ENCODE peak calls at places on chromosome X, in four cellular contexts. N is K562, Z is HepG2, I is A549. O is an unnamed sample.

GRCh38 chrX:132532955-132533354 is 44.1 kb upstream of the MBNL3 start:
- DNase-seq in N (peak), Z (peak), I (no peak), O (no peak)

GRCh38 chrX:97229318-97229717 is 345.6 kb downstream of the RPA4 start:
- DNase-seq in N (no peak), Z (no peak), I (no peak), O (no peak)

GRCh38 chrX:54089191-54089590 is 44.9 kb upstream of the PHF8 start:
- DNase-seq in N (no peak), Z (no peak), I (no peak), O (no peak)

GRCh38 chrX:15947648-15948317 is 93.2 kb upstream of the AP1S2 start:
- DNase-seq in N (peak), Z (no peak), I (no peak), O (peak)

GRCh38 chrX:42385730-42386129 is 392.2 kb downstream of the PPP1R2C start:
- DNase-seq in N (no peak), Z (no peak), I (no peak), O (no peak)

GRCh38 chrX:53288173-53288572 is 6.8 kb upstream of the IQSEC2 start:
- DNase-seq in N (peak), Z (no peak), I (no peak), O (peak)

GRCh38 chrX:23656684-23657083 is 10.6 kb upstream of the PRDX4 start:
- DNase-seq in N (no peak), Z (no peak), I (no peak), O (no peak)

GRCh38 chrX:10110984-10111363 is 45.8 kb upstream of the CLCN4 start:
- DNase-seq in N (no peak), Z (no peak), I (no peak), O (no peak)

GRCh38 chrX:8848921-8849320 is 47.7 kb upstream of the FAM9A start:
- DNase-seq in N (no peak), Z (no peak), I (no peak), O (no peak)

GRCh38 chrX:87517571-87518141 is at the start of gene KLHL4:
- DNase-seq in N (peak), Z (no peak), I (no peak), O (peak)

GRCh38 chrX:10769165-10769564 is 148.8 kb upstream of the MID1 start:
- DNase-seq in N (peak), Z (no peak), I (peak), O (no peak)

GRCh38 chrX:43166874-43167273 is 388.9 kb upstream of the PPP1R2C start:
- DNase-seq in N (no peak), Z (peak), I (no peak), O (no peak)

GRCh38 chrX:47091149-47091775 is 13.0 kb downstream of the RGN start:
- DNase-seq in N (peak), Z (no peak), I (no peak), O (no peak)

GRCh38 chrX:102950908-102951866 is 14.1 kb downstream of the RAB40AL start:
- DNase-seq in N (peak), Z (peak), I (peak), O (peak)

GRCh38 chrX:20240201-20240600 is 26.5 kb downstream of the RPS6KA3 start:
- DNase-seq in N (no peak), Z (no peak), I (no peak), O (no peak)

GRCh38 chrX:39762266-39762841 is 335.4 kb downstream of the BCOR start:
- DNase-seq in N (no peak), Z (no peak), I (no peak), O (no peak)

GRCh38 chrX:22192419-22193086 is 80.2 kb upstream of the CBLL2 start:
- DNase-seq in N (peak), Z (peak), I (peak), O (peak)

GRCh38 chrX:53357799-53358530 is 64.5 kb downstream of the SMC1A start:
- DNase-seq in N (peak), Z (no peak), I (no peak), O (peak)

GRCh38 chrX:13167444-13168207 is 123.2 kb upstream of the FAM9C start:
- DNase-seq in N (no peak), Z (no peak), I (no peak), O (no peak)

GRCh38 chrX:47313056-47313455 is 57.3 kb upstream of the ZNF157 start:
- DNase-seq in N (no peak), Z (no peak), I (no peak), O (no peak)

GRCh38 chrX:85243155-85243554 is 424 bp downstream of the SATL1 start:
- DNase-seq in N (peak), Z (no peak), I (no peak), O (no peak)

GRCh38 chrX:19799319-19800182 is 87.8 kb downstream of the SH3KBP1 start:
- DNase-seq in N (no peak), Z (no peak), I (no peak), O (no peak)

GRCh38 chrX:47212381-47213293 is 5.8 kb upstream of the CDK16 start:
- DNase-seq in N (no peak), Z (no peak), I (no peak), O (no peak)

GRCh38 chrX:153781428-153782047 is 697 bp downstream of the SRPK3 start:
- DNase-seq in N (no peak), Z (no peak), I (no peak), O (no peak)

GRCh38 chrX:30620980-30621716 is 32.1 kb upstream of the GK start:
- DNase-seq in N (peak), Z (no peak), I (peak), O (no peak)

GRCh38 chrX:133645977-133646750 is 230.9 kb upstream of the GPC4 start:
- DNase-seq in N (no peak), Z (no peak), I (no peak), O (no peak)

DNA sequence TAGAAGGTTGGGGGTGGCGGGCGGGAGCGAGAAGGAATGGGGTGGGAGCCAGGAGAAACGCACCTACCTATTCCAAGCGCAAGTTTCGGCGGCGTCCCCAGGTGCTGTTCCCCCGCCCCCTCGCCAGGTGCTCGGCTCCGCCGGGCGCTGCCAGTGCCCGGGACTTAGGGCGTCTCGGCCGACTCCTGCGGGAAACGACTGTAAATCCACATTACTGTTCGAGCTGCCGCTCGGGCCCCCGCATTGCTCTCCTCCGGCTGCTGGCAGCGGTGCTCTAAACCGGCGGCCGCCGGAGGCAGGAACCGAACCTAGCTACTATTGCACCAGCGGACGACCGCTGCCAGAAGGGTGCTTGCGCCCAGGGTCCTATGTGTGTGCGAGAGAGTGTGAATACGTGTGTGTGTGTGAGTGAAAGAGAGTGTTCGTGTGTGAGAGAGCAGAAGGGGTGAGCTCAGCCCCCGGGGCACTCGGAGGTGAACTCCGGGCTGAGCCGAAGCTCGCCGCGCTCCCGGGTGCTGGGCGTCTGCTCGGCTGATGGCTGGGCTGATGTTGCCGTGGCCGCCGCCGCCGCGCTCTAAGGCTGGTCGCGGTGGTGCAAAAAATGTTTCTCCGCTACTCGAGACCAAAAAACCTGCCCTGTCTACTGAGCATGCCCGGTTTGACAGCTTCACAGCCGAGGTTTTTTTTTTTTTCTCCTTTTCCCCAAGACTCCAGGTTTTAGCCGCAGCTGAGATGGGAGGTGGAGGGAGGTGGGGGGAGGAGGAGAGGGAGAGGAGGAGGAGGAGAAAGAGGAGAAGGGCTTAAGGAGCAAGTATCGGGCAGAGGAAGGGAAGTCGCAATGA is 115.7 kb upstream of the TEX13C start:
- DNase-seq in N (peak), Z (no peak), I (no peak), O (peak)
- TF ChIP-seq ESRRA in N (no peak), Z (no peak), I (no peak), O (no peak)

DNA sequence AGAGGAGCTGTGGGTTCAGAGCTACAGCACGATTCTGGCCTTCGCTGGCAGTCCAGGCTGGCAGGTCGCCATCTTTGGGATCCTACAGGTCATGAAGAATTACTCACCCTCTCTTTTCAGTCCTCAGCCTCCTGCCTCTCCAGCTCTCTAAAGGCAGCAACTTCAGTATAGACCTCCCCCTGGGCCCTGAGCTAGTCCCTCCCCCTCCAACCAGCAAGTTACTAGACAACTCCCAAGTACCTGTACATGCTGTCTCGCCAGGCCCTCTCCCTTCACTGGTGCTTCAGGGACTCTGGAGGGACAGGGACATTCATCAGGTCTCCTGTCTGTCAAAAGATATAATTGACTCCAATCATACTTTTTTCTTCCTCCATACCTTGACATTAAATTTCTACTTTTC is at the start of gene GPR119:
- DNase-seq in N (no peak), Z (no peak), I (no peak), O (no peak)
- TF ChIP-seq NR3C1 in N (no peak), Z (no peak), I (no peak), O (no peak)

DNA sequence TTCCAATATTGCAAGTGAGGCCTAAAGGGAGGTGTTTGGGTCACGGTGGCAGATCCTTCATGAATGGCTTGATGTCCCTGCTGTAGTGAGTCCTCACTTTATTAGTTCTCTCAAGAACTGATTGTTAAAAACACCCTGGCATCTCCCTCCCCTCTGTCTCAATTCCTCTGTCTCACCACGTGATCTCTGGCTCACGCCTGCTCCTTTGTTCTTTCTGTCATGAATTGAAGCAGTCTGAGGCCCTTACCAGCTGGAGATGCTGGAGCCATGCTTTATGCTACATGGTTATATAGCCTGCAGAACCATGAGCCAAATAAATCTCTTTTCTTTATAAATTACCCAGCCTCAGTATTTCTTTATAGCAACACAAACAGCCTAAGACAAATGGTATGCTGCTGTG is 980.7 kb upstream of the GRIA3 start:
- DNase-seq in N (no peak), Z (no peak), I (no peak), O (no peak)
- TF ChIP-seq ESRRA in N (no peak), Z (no peak), I (no peak), O (no peak)

DNA sequence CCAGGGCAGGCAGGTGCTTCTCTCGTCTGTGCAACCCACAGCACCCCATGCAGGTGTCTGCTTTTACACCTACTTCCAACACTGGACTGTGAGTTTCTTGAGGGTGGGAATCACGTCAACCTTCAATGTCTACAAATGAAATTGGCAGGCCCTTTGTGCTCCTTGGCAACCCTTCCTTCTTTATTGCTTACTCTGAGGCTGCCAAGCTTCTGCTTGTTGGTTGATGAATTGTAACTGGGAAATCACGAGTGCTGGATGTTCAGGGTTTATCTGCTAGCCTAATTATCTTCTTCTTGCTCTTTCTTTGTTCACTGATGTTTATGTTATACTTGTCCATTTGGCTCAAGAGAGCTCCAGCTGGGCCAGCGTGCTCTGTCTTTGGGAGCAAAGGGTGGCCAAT is 2.5 kb upstream of the DGAT2L6 start:
- DNase-seq in N (no peak), Z (no peak), I (no peak), O (no peak)
- TF ChIP-seq NR3C1 in N (no peak), Z (no peak), I (no peak), O (no peak)

GRCh38 chrX:72071213-72071612 is 60.5 kb downstream of the RTL5 start:
- DNase-seq in N (no peak), Z (no peak), I (no peak), O (no peak)
- TF ChIP-seq ESRRA in N (no peak), Z (no peak), I (no peak), O (no peak)

DNA sequence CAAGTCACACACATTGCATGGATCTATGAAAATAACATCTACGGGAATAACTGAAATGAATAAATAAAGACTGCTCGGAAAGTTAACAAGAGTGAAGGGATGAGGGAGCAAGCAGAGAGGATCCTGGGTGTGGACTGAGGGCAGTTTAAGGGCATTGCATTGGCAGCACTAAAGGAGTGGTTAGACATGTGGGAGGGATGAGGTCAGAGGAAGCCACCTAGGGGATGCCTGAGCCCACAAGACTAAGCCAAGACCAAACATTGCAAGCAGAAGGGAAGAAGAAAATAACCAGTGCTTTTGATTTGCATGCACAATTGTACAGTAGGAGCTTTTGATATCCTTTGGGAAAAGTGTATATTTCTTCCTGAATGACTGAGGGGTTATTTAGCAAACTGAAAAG is 106.1 kb downstream of the MSL3 start:
- DNase-seq in N (no peak), Z (no peak), I (no peak), O (no peak)
- TF ChIP-seq NR3C1 in N (no peak), Z (no peak), I (no peak), O (no peak)

GRCh38 chrX:26925088-26925487 is 538.1 kb downstream of the PPP4R3C start:
- DNase-seq in N (no peak), Z (no peak), I (no peak), O (no peak)
- TF ChIP-seq ESRRA in N (no peak), Z (no peak), I (no peak), O (no peak)

DNA sequence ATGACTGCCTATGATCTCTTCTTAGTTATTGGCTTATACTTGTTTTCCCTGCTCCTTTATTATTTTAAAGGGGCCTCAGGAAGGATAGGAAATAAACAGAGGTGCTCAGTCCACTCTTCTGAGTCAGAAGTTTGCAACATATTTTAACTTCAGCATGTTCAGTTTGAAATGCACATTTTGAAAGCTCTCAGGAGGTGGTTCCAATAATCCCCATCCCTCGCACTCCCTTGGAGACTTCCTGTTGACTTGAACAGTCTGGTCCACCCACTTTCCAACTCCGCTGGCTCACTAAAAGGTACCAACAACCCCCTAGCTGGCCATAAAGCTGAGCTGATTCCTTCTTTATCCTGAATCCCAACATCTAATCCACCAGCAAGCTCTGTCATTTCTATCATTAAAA is 78.3 kb upstream of the DUSP21 start:
- DNase-seq in N (no peak), Z (no peak), I (no peak), O (no peak)
- TF ChIP-seq NR3C1 in N (no peak), Z (no peak), I (no peak), O (no peak)

GRCh38 chrX:24703185-24703494 is 9.4 kb downstream of the POLA1 start:
- DNase-seq in N (no peak), Z (no peak), I (no peak), O (no peak)

DNA sequence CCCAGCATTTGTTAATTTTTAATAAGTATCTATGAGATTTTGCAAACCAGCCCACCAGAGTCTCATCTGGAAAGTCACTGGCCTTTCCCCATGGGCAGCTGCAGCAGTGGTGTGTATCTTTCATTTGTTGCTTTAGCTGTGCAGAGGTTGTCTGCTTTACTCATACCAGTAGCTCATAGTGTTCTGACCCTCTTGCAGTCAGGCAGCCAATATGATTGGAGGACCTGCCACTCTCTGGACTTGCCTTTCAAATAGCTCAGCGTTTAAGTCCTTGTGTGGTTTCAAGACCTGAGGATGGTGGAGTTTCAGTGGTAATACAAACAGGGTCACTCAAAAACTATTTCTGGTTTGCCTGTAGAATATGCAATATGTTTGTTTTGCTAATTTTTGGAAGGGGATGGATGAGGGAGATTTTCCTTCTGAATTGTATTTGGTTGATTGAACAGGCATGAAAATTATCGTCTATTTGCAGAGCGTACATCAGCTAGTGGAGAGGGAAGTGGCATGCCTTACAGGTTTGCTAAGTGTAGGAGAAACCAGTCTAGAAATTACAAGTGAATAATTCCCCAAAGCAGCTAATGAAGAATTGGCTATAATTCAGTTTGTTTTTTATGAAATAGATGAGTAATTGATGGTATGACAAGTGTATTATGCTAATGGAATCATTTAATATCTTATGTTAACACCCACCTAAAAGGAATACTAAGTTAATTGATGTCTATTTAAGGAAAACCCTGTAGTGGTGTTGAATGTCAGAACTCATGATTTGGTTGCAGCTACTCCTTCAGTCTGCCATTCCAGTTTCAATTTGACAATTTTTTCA is 8.9 kb downstream of the POLA1 start:
- DNase-seq in N (no peak), Z (no peak), I (no peak), O (no peak)
- TF ChIP-seq ESRRA in N (no peak), Z (no peak), I (no peak), O (no peak)

O was measured in WTC11.